ENCODE peak calls at places on chromosomes 13 and 19, in four cellular contexts. C, I, R and M are unnamed samples.

GRCh38 chr19:51783373-51783772 is 11.6 kb upstream of the FPR3 start:
- DNase-seq in C (no peak), I (no peak), R (no peak), M (no peak)

GRCh38 chr13:43558312-43558711 is 228.5 kb downstream of the ENOX1 start:
- DNase-seq in C (no peak), R (no peak), I (no peak), M (no peak)

GRCh38 chr19:1774999-1775772 is 21.9 kb downstream of the ONECUT3 start:
- DNase-seq in R (no peak), C (no peak), I (no peak), M (no peak)

GRCh38 chr13:113272791-113273190 is 24.2 kb upstream of the LAMP1 start:
- DNase-seq in R (no peak), I (no peak), C (no peak), M (no peak)

GRCh38 chr13:19864339-19865309 is 1.2 kb upstream of the ZMYM5 start:
- DNase-seq in I (peak), R (peak), C (peak), M (peak)

GRCh38 chr19:11848594-11849263 is at the start of gene ZNF439:
- DNase-seq in C (peak), R (peak), I (peak), M (peak)

GRCh38 chr13:85590231-85590931 is 208.8 kb downstream of the SLITRK6 start:
- DNase-seq in I (no peak), R (no peak), C (no peak), M (no peak)

GRCh38 chr19:55669418-55670279 is 5.4 kb upstream of the EPN1 start:
- DNase-seq in C (no peak), I (no peak), R (no peak), M (no peak)

GRCh38 chr13:49935171-49936084 is 712 bp downstream of the SPRYD7 start:
- DNase-seq in R (no peak), C (peak), I (peak), M (peak)

GRCh38 chr19:18469245-18470107 is 31.5 kb upstream of the ISYNA1 start:
- DNase-seq in I (peak), R (peak), C (no peak), M (peak)